ENCODE peak calls at places on chromosomes 16 and 17, in seven cellular contexts. J is effector memory CD4-positive, alpha-beta T cell; L is activated CD8-positive, alpha-beta memory T cell treated with anti-CD3 and anti-CD28 coated beads, Interleukin-2, amount 10 ng/mL, durations not matched to agents 7 days and 5 days; B is GM18507; U is amniotic epithelial cell; Z is astrocyte of the cerebellum; H is T-helper 2 cell. W is an unnamed sample.

GRCh38 chr17:29546085-29546484 is 20.8 kb downstream of the ABHD15 start:
- DNase-seq in J (no peak), L (no peak), B (no peak), U (peak), Z (no peak), H (no peak), W (no peak)

GRCh38 chr16:23509441-23509754 is 896 bp downstream of the GGA2 start:
- DNase-seq in J (no peak), L (no peak), B (no peak), U (no peak), Z (no peak), H (no peak), W (no peak)

GRCh38 chr17:45131616-45132301 is 556 bp downstream of the PLCD3 start:
- DNase-seq in J (no peak), L (peak), B (no peak), U (no peak), Z (no peak), H (peak), W (peak)

GRCh38 chr17:55674107-55674506 is 48.6 kb downstream of the TMEM100 start:
- DNase-seq in J (no peak), L (no peak), B (no peak), U (peak), Z (no peak), H (no peak), W (no peak)

GRCh38 chr17:21001111-21001812 is 41.5 kb downstream of the USP22 start:
- DNase-seq in J (no peak), L (no peak), B (no peak), U (no peak), Z (no peak), H (no peak), W (no peak)

GRCh38 chr16:21997693-21998480 is 3.0 kb downstream of the PDZD9 start:
- DNase-seq in J (no peak), L (no peak), B (no peak), U (no peak), Z (no peak), H (no peak), W (no peak)

GRCh38 chr17:74632597-74632996 is 9.1 kb upstream of the CD300E start:
- DNase-seq in J (no peak), L (no peak), B (no peak), U (peak), Z (no peak), H (no peak), W (no peak)

GRCh38 chr17:31152271-31152670 is 57.5 kb downstream of the NF1 start:
- DNase-seq in J (no peak), L (no peak), B (no peak), U (no peak), Z (no peak), H (no peak), W (no peak)

GRCh38 chr17:57612202-57613071 is 132.7 kb downstream of the CCDC182 start:
- DNase-seq in J (no peak), L (no peak), B (no peak), U (no peak), Z (no peak), H (no peak), W (no peak)

GRCh38 chr16:83059237-83059636 is 432.5 kb downstream of the CDH13 start:
- DNase-seq in J (no peak), L (no peak), B (no peak), U (peak), Z (no peak), H (no peak), W (no peak)

GRCh38 chr17:33749171-33749570 is 456.1 kb upstream of the ASIC2 start:
- DNase-seq in J (no peak), L (no peak), B (no peak), U (no peak), Z (no peak), H (no peak), W (no peak)

GRCh38 chr17:18904482-18904881 is 46.6 kb downstream of the PRPSAP2 start:
- DNase-seq in J (no peak), L (no peak), B (no peak), U (no peak), Z (no peak), H (no peak), W (no peak)

GRCh38 chr17:66441012-66441703 is 138.7 kb downstream of the PRKCA start:
- DNase-seq in J (no peak), L (no peak), B (peak), U (no peak), Z (no peak), H (no peak), W (no peak)

GRCh38 chr17:58337126-58337599 is 8.6 kb upstream of the TSPOAP1 start:
- DNase-seq in J (peak), L (peak), B (no peak), U (no peak), Z (no peak), H (no peak), W (no peak)

GRCh38 chr16:69406780-69407331 is 17.6 kb upstream of the CYB5B start:
- DNase-seq in J (no peak), L (no peak), B (no peak), U (no peak), Z (no peak), H (no peak), W (no peak)

W was measured in T-helper 1 cell.